ENCODE peak calls at places on chromosomes 16 and 17, in five cellular contexts. K is AG09309; W is activated CD4-positive, CD25-positive, alpha-beta regulatory T cell; Z is endodermal cell; P is stimulated activated CD4-positive, alpha-beta T cell treated with anti-CD3 and anti-CD28 coated beads, Interleukin-2, amount 100 ng/mL, for 4 hours. O is an unnamed sample.

GRCh38 chr17:27438631-27439030 is 17.6 kb upstream of the KSR1 start:
- DNase-seq in K (no peak), W (no peak), Z (no peak), P (no peak), O (no peak)

GRCh38 chr17:68749742-68750562 is 148.8 kb upstream of the FAM20A start:
- DNase-seq in K (no peak), W (no peak), Z (no peak), P (no peak), O (no peak)

GRCh38 chr17:34637548-34638525 is 58.5 kb downstream of the TMEM132E start:
- DNase-seq in K (peak; percentile 25), W (peak; percentile 71), Z (peak; percentile 97), P (peak; percentile 73), O (peak; percentile 4)

GRCh38 chr17:76755285-76755684 is 17.4 kb downstream of the MFSD11 start:
- DNase-seq in K (no peak), W (no peak), Z (no peak), P (no peak), O (no peak)

GRCh38 chr16:85894266-85894665 is 4.7 kb upstream of the IRF8 start:
- DNase-seq in K (no peak), W (no peak), Z (peak; percentile 86), P (no peak), O (no peak)

GRCh38 chr16:56311208-56312027 is 113.9 kb downstream of the AMFR start:
- DNase-seq in K (no peak), W (no peak), Z (peak; percentile 67), P (no peak), O (no peak)

GRCh38 chr17:80386341-80386740 is 28.6 kb upstream of the ENDOV start:
- DNase-seq in K (no peak), W (no peak), Z (no peak), P (no peak), O (no peak)

GRCh38 chr17:69608808-69609494 is 194.5 kb downstream of the MAP2K6 start:
- DNase-seq in K (peak; percentile 93), W (no peak), Z (no peak), P (no peak), O (peak; percentile 91)

GRCh38 chr17:65553009-65553645 is 8.3 kb downstream of the AXIN2 start:
- DNase-seq in K (peak; percentile 93), W (no peak), Z (no peak), P (no peak), O (no peak)

GRCh38 chr16:11236441-11236840 is 19.6 kb downstream of the SOCS1 start:
- DNase-seq in K (no peak), W (no peak), Z (no peak), P (no peak), O (no peak)

GRCh38 chr17:30349252-30349651 is 15.4 kb upstream of the TMIGD1 start:
- DNase-seq in K (no peak), W (no peak), Z (no peak), P (no peak), O (no peak)

GRCh38 chr16:720990-721764 is at the start of gene ANTKMT:
- DNase-seq in K (no peak), W (peak; percentile 54), Z (peak; percentile 96), P (peak; percentile 54), O (peak; percentile 46)

GRCh38 chr17:75135452-75135851 is 3.9 kb upstream of the NT5C start:
- DNase-seq in K (no peak), W (no peak), Z (no peak), P (no peak), O (no peak)

GRCh38 chr17:65677932-65678331 is 116.5 kb upstream of the AXIN2 start:
- DNase-seq in K (no peak), W (no peak), Z (no peak), P (no peak), O (no peak)

GRCh38 chr16:3142770-3143169 is 7.9 kb downstream of the ZNF213 start:
- DNase-seq in K (no peak), W (no peak), Z (no peak), P (no peak), O (no peak)

GRCh38 chr17:59756236-59756818 is 48.9 kb downstream of the VMP1 start:
- DNase-seq in K (peak; percentile 88), W (no peak), Z (no peak), P (no peak), O (peak; percentile 99)

GRCh38 chr16:48381201-48381600 is 4.0 kb downstream of the SIAH1 start:
- DNase-seq in K (no peak), W (no peak), Z (no peak), P (no peak), O (no peak)